ENCODE peak calls at places on chromosomes 5 and 9, in nine cellular contexts. B is Peyer's patch, G is upper lobe of right lung, O is thyroid gland, H is neural progenitor cell, W is natural killer cell, E is GM20000, F is BJ, D is endodermal cell. N is an unnamed sample.

GRCh38 chr9:137313956-137314560 is 12.0 kb upstream of the NRARP start:
- DNase-seq in B (no peak), G (peak), O (no peak), H (peak), W (no peak), E (peak), F (no peak), D (peak), N (no peak)

GRCh38 chr5:53934126-53934856 is 373.9 kb downstream of the NDUFS4 start:
- DNase-seq in B (no peak), G (no peak), O (no peak), H (no peak), W (no peak), E (no peak), F (peak), D (no peak), N (no peak)

GRCh38 chr9:127293314-127293713 is 28.7 kb downstream of the GARNL3 start:
- DNase-seq in B (no peak), G (no peak), O (no peak), H (no peak), W (no peak), E (no peak), F (no peak), D (no peak), N (no peak)

GRCh38 chr5:96096724-96097123 is 135.1 kb upstream of the ELL2 start:
- DNase-seq in B (no peak), G (no peak), O (no peak), H (no peak), W (no peak), E (no peak), F (no peak), D (no peak), N (no peak)

GRCh38 chr5:9545301-9545958 is 445 bp downstream of the SEMA5A start:
- DNase-seq in B (no peak), G (peak), O (peak), H (peak), W (no peak), E (peak), F (no peak), D (peak), N (peak)

GRCh38 chr5:172731286-172732073 is 39.5 kb downstream of the DUSP1 start:
- DNase-seq in B (no peak), G (peak), O (peak), H (no peak), W (no peak), E (no peak), F (no peak), D (peak), N (no peak)

GRCh38 chr5:75509956-75510355 is 1.5 kb downstream of the CERT1 start:
- DNase-seq in B (no peak), G (no peak), O (peak), H (peak), W (no peak), E (peak), F (no peak), D (no peak), N (peak)

GRCh38 chr5:119022017-119022745 is 33.8 kb upstream of the DTWD2 start:
- DNase-seq in B (no peak), G (no peak), O (no peak), H (peak), W (no peak), E (peak), F (no peak), D (no peak), N (peak)

GRCh38 chr5:111389390-111390082 is 122.8 kb downstream of the STARD4 start:
- DNase-seq in B (no peak), G (no peak), O (no peak), H (no peak), W (no peak), E (no peak), F (peak), D (no peak), N (no peak)

GRCh38 chr5:109453251-109453650 is 43.5 kb upstream of the PJA2 start:
- DNase-seq in B (no peak), G (no peak), O (no peak), H (no peak), W (no peak), E (no peak), F (no peak), D (no peak), N (no peak)

GRCh38 chr5:40165789-40166728 is 513.7 kb upstream of the PTGER4 start:
- DNase-seq in B (no peak), G (no peak), O (no peak), H (peak), W (no peak), E (no peak), F (no peak), D (peak), N (no peak)

GRCh38 chr9:105299190-105299854 is 54.9 kb downstream of the SLC44A1 start:
- DNase-seq in B (no peak), G (no peak), O (no peak), H (no peak), W (no peak), E (no peak), F (peak), D (no peak), N (no peak)

GRCh38 chr5:35285011-35285410 is 54.7 kb upstream of the PRLR start:
- DNase-seq in B (no peak), G (no peak), O (no peak), H (no peak), W (no peak), E (no peak), F (peak), D (no peak), N (no peak)

GRCh38 chr9:133977421-133978201 is 14.5 kb downstream of the VAV2 start:
- DNase-seq in B (peak), G (peak), O (no peak), H (no peak), W (no peak), E (no peak), F (no peak), D (no peak), N (no peak)

GRCh38 chr9:20225841-20226240 is 396.5 kb downstream of the MLLT3 start:
- DNase-seq in B (no peak), G (no peak), O (no peak), H (no peak), W (no peak), E (no peak), F (no peak), D (no peak), N (no peak)

GRCh38 chr5:9523090-9523813 is 22.6 kb downstream of the SEMA5A start:
- DNase-seq in B (no peak), G (no peak), O (no peak), H (no peak), W (no peak), E (no peak), F (no peak), D (no peak), N (no peak)

GRCh38 chr5:39092581-39093350 is 18.6 kb upstream of the RICTOR start:
- DNase-seq in B (no peak), G (no peak), O (no peak), H (no peak), W (no peak), E (no peak), F (no peak), D (no peak), N (no peak)

GRCh38 chr5:41151562-41151961 is 61.8 kb downstream of the C6 start:
- DNase-seq in B (no peak), G (no peak), O (no peak), H (no peak), W (no peak), E (no peak), F (no peak), D (no peak), N (no peak)

GRCh38 chr5:178118345-178118744 is 5.0 kb downstream of the N4BP3 start:
- DNase-seq in B (no peak), G (no peak), O (no peak), H (no peak), W (no peak), E (no peak), F (no peak), D (no peak), N (no peak)

GRCh38 chr9:131395027-131395744 is 1.3 kb downstream of the PRRC2B start:
- DNase-seq in B (peak), G (peak), O (peak), H (peak), W (peak), E (peak), F (no peak), D (peak), N (peak)

GRCh38 chr9:23005061-23005690 is 558.6 kb downstream of the DMRTA1 start:
- DNase-seq in B (no peak), G (no peak), O (no peak), H (peak), W (no peak), E (no peak), F (no peak), D (peak), N (no peak)

GRCh38 chr5:143842920-143843319 is 31.0 kb downstream of the HMHB1 start:
- DNase-seq in B (no peak), G (no peak), O (no peak), H (no peak), W (no peak), E (no peak), F (no peak), D (no peak), N (no peak)

GRCh38 chr5:862367-863243 is 11.8 kb upstream of the ZDHHC11 start:
- DNase-seq in B (no peak), G (no peak), O (no peak), H (no peak), W (no peak), E (no peak), F (no peak), D (no peak), N (no peak)

GRCh38 chr5:167767775-167768174 is 523.7 kb upstream of the WWC1 start:
- DNase-seq in B (no peak), G (no peak), O (no peak), H (no peak), W (no peak), E (no peak), F (no peak), D (no peak), N (no peak)

GRCh38 chr5:55907927-55908326 is 56.8 kb downstream of the IL31RA start:
- DNase-seq in B (no peak), G (no peak), O (no peak), H (no peak), W (no peak), E (no peak), F (no peak), D (no peak), N (no peak)

GRCh38 chr5:38465045-38465444 is 91.4 kb downstream of the LIFR start:
- DNase-seq in B (no peak), G (no peak), O (no peak), H (no peak), W (no peak), E (no peak), F (no peak), D (no peak), N (no peak)

GRCh38 chr9:95971815-95972214 is 96.3 kb downstream of the ERCC6L2 start:
- DNase-seq in B (no peak), G (no peak), O (no peak), H (peak), W (no peak), E (no peak), F (no peak), D (no peak), N (no peak)

GRCh38 chr5:32683125-32683524 is 28.0 kb upstream of the NPR3 start:
- DNase-seq in B (no peak), G (no peak), O (no peak), H (no peak), W (no peak), E (no peak), F (no peak), D (no peak), N (no peak)

GRCh38 chr5:140075371-140075770 is 32.3 kb upstream of the NRG2 start:
- DNase-seq in B (no peak), G (no peak), O (peak), H (no peak), W (no peak), E (no peak), F (peak), D (no peak), N (peak)

GRCh38 chr9:123426406-123426805 is 70.4 kb downstream of the CRB2 start:
- DNase-seq in B (no peak), G (no peak), O (no peak), H (no peak), W (no peak), E (peak), F (no peak), D (peak), N (peak)
- TF ChIP-seq CTCF in B (no peak), G (no peak), O (no peak), H (no peak), W (no peak), E (no peak), F (no peak), D (no peak), N (peak)

GRCh38 chr5:11620172-11620571 is 284.1 kb downstream of the CTNND2 start:
- DNase-seq in B (no peak), G (no peak), O (no peak), H (no peak), W (no peak), E (no peak), F (no peak), D (peak), N (no peak)

GRCh38 chr5:11622785-11623184 is 281.5 kb downstream of the CTNND2 start:
- DNase-seq in B (no peak), G (no peak), O (no peak), H (no peak), W (no peak), E (no peak), F (no peak), D (no peak), N (no peak)

GRCh38 chr5:11617080-11617479 is 287.2 kb downstream of the CTNND2 start:
- DNase-seq in B (no peak), G (no peak), O (no peak), H (no peak), W (no peak), E (no peak), F (no peak), D (no peak), N (no peak)

GRCh38 chr5:11619339-11620028 is 284.8 kb downstream of the CTNND2 start:
- DNase-seq in B (no peak), G (no peak), O (no peak), H (peak), W (no peak), E (no peak), F (no peak), D (no peak), N (no peak)
- TF ChIP-seq CTCF in B (no peak), G (peak), O (no peak), H (peak), W (no peak), E (no peak), F (no peak), D (peak), N (no peak)

GRCh38 chr5:150309898-150310269 is 7.2 kb upstream of the ARSI start:
- DNase-seq in B (no peak), G (no peak), O (no peak), H (no peak), W (no peak), E (no peak), F (no peak), D (no peak), N (no peak)

GRCh38 chr5:150307617-150308426 is 5.1 kb upstream of the ARSI start:
- DNase-seq in B (no peak), G (no peak), O (no peak), H (no peak), W (no peak), E (no peak), F (no peak), D (no peak), N (no peak)

GRCh38 chr5:150306775-150307174 is 4.1 kb upstream of the ARSI start:
- DNase-seq in B (no peak), G (no peak), O (no peak), H (no peak), W (no peak), E (no peak), F (no peak), D (no peak), N (no peak)

GRCh38 chr5:150311015-150311692 is 8.4 kb upstream of the ARSI start:
- DNase-seq in B (no peak), G (no peak), O (no peak), H (peak), W (no peak), E (no peak), F (no peak), D (peak), N (no peak)

GRCh38 chr5:150309101-150309897 is 6.6 kb upstream of the ARSI start:
- DNase-seq in B (no peak), G (no peak), O (no peak), H (peak), W (no peak), E (no peak), F (no peak), D (no peak), N (no peak)
- TF ChIP-seq CTCF in B (no peak), G (no peak), O (no peak), H (no peak), W (no peak), E (no peak), F (no peak), D (no peak), N (no peak)

GRCh38 chr5:179749857-179750508 is 17.4 kb downstream of the MAML1 start:
- DNase-seq in B (peak), G (peak), O (no peak), H (no peak), W (no peak), E (no peak), F (no peak), D (no peak), N (no peak)
- TF ChIP-seq CTCF in B (no peak), G (no peak), O (no peak), H (no peak), W (no peak), E (no peak), F (no peak), D (peak), N (no peak)

N was measured in GM13977.